ENCODE peak calls at places on chromosomes 16 and 17, in five cellular contexts. One of them, this sample, is unnamed.

GRCh38 chr17:36888236-36888957 is 48.9 kb upstream of the LHX1 start:
- DNase-seq in neuronal stem cell: no peak
- DNase-seq in NAMALWA: peak; percentile 9
- DNase-seq in nephron progenitor cell: no peak
- DNase-seq in GM12892: no peak
- DNase-seq in this sample: no peak

GRCh38 chr16:30183961-30184429 is 593 bp downstream of the CORO1A start:
- DNase-seq in neuronal stem cell: no peak
- DNase-seq in NAMALWA: peak; percentile 81
- DNase-seq in nephron progenitor cell: peak; percentile 5
- DNase-seq in GM12892: peak; percentile 70
- DNase-seq in this sample: no peak

GRCh38 chr17:12256380-12256995 is 235.8 kb downstream of the MAP2K4 start:
- DNase-seq in neuronal stem cell: peak; percentile 32
- DNase-seq in NAMALWA: peak; percentile 47
- DNase-seq in nephron progenitor cell: peak; percentile 35
- DNase-seq in GM12892: no peak
- DNase-seq in this sample: peak; percentile 24

GRCh38 chr17:70879389-70879788 is 710.1 kb downstream of the KCNJ2 start:
- DNase-seq in neuronal stem cell: no peak
- DNase-seq in NAMALWA: no peak
- DNase-seq in nephron progenitor cell: no peak
- DNase-seq in GM12892: no peak
- DNase-seq in this sample: no peak

GRCh38 chr17:66152756-66153155 is 39.2 kb downstream of the CEP112 start:
- DNase-seq in neuronal stem cell: no peak
- DNase-seq in NAMALWA: no peak
- DNase-seq in nephron progenitor cell: no peak
- DNase-seq in GM12892: no peak
- DNase-seq in this sample: no peak

GRCh38 chr17:2173005-2173404 is 118.1 kb downstream of the HIC1 start:
- DNase-seq in neuronal stem cell: no peak
- DNase-seq in NAMALWA: no peak
- DNase-seq in nephron progenitor cell: no peak
- DNase-seq in GM12892: no peak
- DNase-seq in this sample: peak; percentile 23

GRCh38 chr16:48612621-48613020 is 2.6 kb upstream of the N4BP1 start:
- DNase-seq in neuronal stem cell: no peak
- DNase-seq in NAMALWA: no peak
- DNase-seq in nephron progenitor cell: no peak
- DNase-seq in GM12892: no peak
- DNase-seq in this sample: no peak

GRCh38 chr16:86389566-86390328 is 120.6 kb upstream of the FOXF1 start:
- DNase-seq in neuronal stem cell: no peak
- DNase-seq in NAMALWA: no peak
- DNase-seq in nephron progenitor cell: no peak
- DNase-seq in GM12892: no peak
- DNase-seq in this sample: no peak

GRCh38 chr17:27628376-27628775 is 2.6 kb upstream of the LGALS9 start:
- DNase-seq in neuronal stem cell: no peak
- DNase-seq in NAMALWA: no peak
- DNase-seq in nephron progenitor cell: no peak
- DNase-seq in GM12892: no peak
- DNase-seq in this sample: no peak

GRCh38 chr16:58197314-58198012 is 443 bp downstream of the CSNK2A2 start:
- DNase-seq in neuronal stem cell: peak; percentile 1
- DNase-seq in NAMALWA: no peak
- DNase-seq in nephron progenitor cell: peak; percentile 53
- DNase-seq in GM12892: peak; percentile 23
- DNase-seq in this sample: no peak

GRCh38 chr17:80476877-80477646 is 655 bp upstream of the NPTX1 start:
- DNase-seq in neuronal stem cell: no peak
- DNase-seq in NAMALWA: no peak
- DNase-seq in nephron progenitor cell: peak; percentile 47
- DNase-seq in GM12892: no peak
- DNase-seq in this sample: no peak

GRCh38 chr16:4680673-4681470 is 12.5 kb upstream of the NUDT16L1 start:
- DNase-seq in neuronal stem cell: no peak
- DNase-seq in NAMALWA: no peak
- DNase-seq in nephron progenitor cell: no peak
- DNase-seq in GM12892: no peak
- DNase-seq in this sample: no peak

GRCh38 chr16:84759061-84759460 is 59.3 kb downstream of the USP10 start:
- DNase-seq in neuronal stem cell: no peak
- DNase-seq in NAMALWA: no peak
- DNase-seq in nephron progenitor cell: no peak
- DNase-seq in GM12892: no peak
- DNase-seq in this sample: no peak

GRCh38 chr16:70754874-70755600 is 45.9 kb downstream of the VAC14 start:
- DNase-seq in neuronal stem cell: no peak
- DNase-seq in NAMALWA: no peak
- DNase-seq in nephron progenitor cell: no peak
- DNase-seq in GM12892: no peak
- DNase-seq in this sample: no peak

GRCh38 chr16:856101-856500 is 55.6 kb upstream of the GNG13 start:
- DNase-seq in neuronal stem cell: no peak
- DNase-seq in NAMALWA: no peak
- DNase-seq in nephron progenitor cell: no peak
- DNase-seq in GM12892: no peak
- DNase-seq in this sample: no peak

GRCh38 chr17:7129311-7129710 is 14.7 kb upstream of the ASGR2 start:
- DNase-seq in neuronal stem cell: no peak
- DNase-seq in NAMALWA: no peak
- DNase-seq in nephron progenitor cell: no peak
- DNase-seq in GM12892: no peak
- DNase-seq in this sample: no peak

GRCh38 chr16:87678618-87679017 is 76.3 kb downstream of the JPH3 start:
- DNase-seq in neuronal stem cell: no peak
- DNase-seq in NAMALWA: no peak
- DNase-seq in nephron progenitor cell: no peak
- DNase-seq in GM12892: no peak
- DNase-seq in this sample: no peak

GRCh38 chr16:50195276-50195675 is 42.2 kb downstream of the TENT4B start:
- DNase-seq in neuronal stem cell: no peak
- DNase-seq in NAMALWA: no peak
- DNase-seq in nephron progenitor cell: no peak
- DNase-seq in GM12892: no peak
- DNase-seq in this sample: peak; percentile 20

GRCh38 chr17:929547-929946 is 50.0 kb downstream of the NXN start:
- DNase-seq in neuronal stem cell: no peak
- DNase-seq in NAMALWA: no peak
- DNase-seq in nephron progenitor cell: no peak
- DNase-seq in GM12892: no peak
- DNase-seq in this sample: no peak

GRCh38 chr17:12242390-12242954 is 221.8 kb downstream of the MAP2K4 start:
- DNase-seq in neuronal stem cell: no peak
- DNase-seq in NAMALWA: no peak
- DNase-seq in nephron progenitor cell: no peak
- DNase-seq in GM12892: no peak
- DNase-seq in this sample: no peak

GRCh38 chr16:31002252-31002700 is 8.2 kb downstream of the STX1B start:
- DNase-seq in neuronal stem cell: no peak
- DNase-seq in NAMALWA: no peak
- DNase-seq in nephron progenitor cell: no peak
- DNase-seq in GM12892: no peak
- DNase-seq in this sample: no peak

GRCh38 chr16:74999208-74999682 is 421 bp downstream of the ZNRF1 start:
- DNase-seq in neuronal stem cell: peak; percentile 29
- DNase-seq in NAMALWA: peak; percentile 24
- DNase-seq in nephron progenitor cell: no peak
- DNase-seq in GM12892: peak; percentile 44
- DNase-seq in this sample: no peak

This sample was measured in RCC 7860.